ENCODE peak calls at places on chromosomes 5 and 9, in six cellular contexts. U is spleen, H is stomach, A is suprapubic skin, M is HL-60, O is breast epithelium. S is an unnamed sample.

GRCh38 chr9:1951446-1951845 is 63.7 kb upstream of the SMARCA2 start:
- DNase-seq in A (no peak), H (no peak), O (no peak), M (no peak), U (no peak), S (no peak)

GRCh38 chr9:107276966-107277710 is 5.9 kb upstream of the RAD23B start:
- DNase-seq in O (no peak), U (no peak), M (no peak), H (no peak), A (no peak), S (no peak)

GRCh38 chr5:79702606-79703380 is 13.2 kb downstream of the CMYA5 start:
- DNase-seq in A (no peak), M (peak), U (no peak), O (no peak), H (no peak), S (no peak)

GRCh38 chr9:83013261-83013610 is 49.7 kb downstream of the RASEF start:
- DNase-seq in U (no peak), O (no peak), A (no peak), H (no peak), M (no peak), S (no peak)

GRCh38 chr5:175765858-175766257 is 105.5 kb upstream of the CPLX2 start:
- DNase-seq in O (no peak), M (peak), H (no peak), U (no peak), A (no peak), S (no peak)

GRCh38 chr9:89312154-89312616 is 1.2 kb downstream of the CKS2 start:
- DNase-seq in M (no peak), U (no peak), H (no peak), A (no peak), O (no peak), S (no peak)

GRCh38 chr9:134814598-134815215 is 65.9 kb upstream of the FCN2 start:
- DNase-seq in A (no peak), H (no peak), U (no peak), O (no peak), M (no peak), S (no peak)

GRCh38 chr5:157116483-157116954 is 7.7 kb upstream of the HAVCR2 start:
- DNase-seq in A (no peak), O (no peak), H (no peak), M (no peak), U (no peak), S (no peak)

GRCh38 chr9:126295516-126295915 is 31.1 kb upstream of the MVB12B start:
- DNase-seq in A (no peak), H (no peak), O (no peak), U (no peak), M (no peak), S (no peak)

GRCh38 chr5:74155501-74155900 is 485.0 kb downstream of the ENC1 start:
- DNase-seq in H (no peak), O (no peak), A (no peak), M (no peak), U (no peak), S (no peak)

GRCh38 chr5:77518304-77518703 is 26.2 kb upstream of the WDR41 start:
- DNase-seq in U (no peak), O (no peak), M (no peak), A (no peak), H (no peak), S (peak)

GRCh38 chr9:134205636-134206316 is 41.4 kb upstream of the RNU6ATAC start:
- DNase-seq in M (no peak), O (no peak), A (no peak), U (peak), H (no peak), S (no peak)

GRCh38 chr9:76023715-76024195 is 133.3 kb downstream of the PCSK5 start:
- DNase-seq in U (no peak), H (no peak), A (no peak), M (no peak), O (no peak), S (no peak)

GRCh38 chr5:141680751-141681201 is 1.3 kb downstream of the ARAP3 start:
- DNase-seq in O (peak), H (no peak), U (no peak), M (no peak), A (no peak), S (no peak)

GRCh38 chr5:31864015-31864414 is 225.1 kb downstream of the PDZD2 start:
- DNase-seq in A (no peak), O (no peak), H (no peak), U (no peak), M (no peak), S (no peak)

GRCh38 chr9:34206561-34206960 is 27.7 kb downstream of the UBAP1 start:
- DNase-seq in O (no peak), A (no peak), H (no peak), M (no peak), U (no peak), S (no peak)

GRCh38 chr9:137757139-137757538 is 120.4 kb upstream of the CACNA1B start:
- DNase-seq in A (no peak), M (no peak), O (no peak), H (peak), U (no peak), S (no peak)

GRCh38 chr5:83362526-83362925 is 109.0 kb upstream of the VCAN start:
- DNase-seq in M (no peak), H (no peak), O (no peak), U (no peak), A (no peak), S (no peak)

GRCh38 chr5:65986050-65986451 is 59.7 kb downstream of the ERBIN start:
- DNase-seq in U (no peak), H (no peak), A (no peak), M (no peak), O (no peak), S (no peak)

GRCh38 chr5:88820581-88820980 is 62.4 kb downstream of the MEF2C start:
- DNase-seq in U (no peak), H (no peak), A (no peak), O (no peak), M (no peak), S (no peak)
- H3K4me3 ChIP-seq in U (no peak), H (no peak), A (no peak), O (no peak), M (no peak), S (no peak)

DNA sequence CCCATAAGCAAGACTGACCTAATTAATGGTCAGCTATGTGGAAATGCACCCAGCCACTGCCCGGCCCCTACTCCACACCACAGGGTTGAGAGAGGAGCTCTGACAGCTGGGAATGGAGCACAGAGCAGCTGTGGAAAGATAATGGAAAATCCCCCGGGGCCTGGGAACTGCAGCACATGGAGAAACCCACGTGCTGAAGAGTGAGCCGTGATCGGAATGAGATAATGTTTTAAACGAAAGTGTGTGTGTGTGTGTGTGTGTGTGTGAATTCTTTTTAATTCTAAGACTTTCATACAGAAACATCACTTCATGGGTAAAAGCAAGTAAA is 13.1 kb upstream of the SLC12A7 start:
- DNase-seq in U (no peak), H (no peak), A (no peak), O (no peak), M (no peak), S (no peak)
- TF ChIP-seq POLR2AphosphoS5 in U (no peak), H (no peak), A (no peak), O (no peak), M (no peak), S (no peak)

GRCh38 chr5:6721442-6721841 is 8.2 kb downstream of the TENT4A start:
- DNase-seq in M (no peak), H (no peak), O (no peak), A (no peak), U (no peak), S (no peak)
- H3K4me3 ChIP-seq in M (no peak), H (peak), O (peak), A (peak), U (no peak), S (no peak)

GRCh38 chr9:92295827-92296258 is 2.3 kb upstream of the IARS1 start:
- DNase-seq in A (no peak), H (no peak), M (peak), U (no peak), O (no peak), S (no peak)
- TF ChIP-seq POLR2AphosphoS5 in A (no peak), H (no peak), M (no peak), U (no peak), O (no peak), S (no peak)

GRCh38 chr9:38687992-38688391 is 31.9 kb downstream of the FAM240B start:
- DNase-seq in A (no peak), U (no peak), M (no peak), H (no peak), O (no peak), S (no peak)

GRCh38 chr9:38689678-38690077 is 30.3 kb downstream of the FAM240B start:
- DNase-seq in H (no peak), O (no peak), U (no peak), A (no peak), M (no peak), S (peak)

GRCh38 chr9:38686923-38687322 is 33.0 kb downstream of the FAM240B start:
- DNase-seq in O (no peak), M (no peak), H (no peak), A (no peak), U (no peak), S (no peak)

GRCh38 chr9:38685535-38685934 is 34.4 kb downstream of the FAM240B start:
- DNase-seq in M (no peak), H (no peak), A (no peak), O (no peak), U (no peak), S (no peak)

DNA sequence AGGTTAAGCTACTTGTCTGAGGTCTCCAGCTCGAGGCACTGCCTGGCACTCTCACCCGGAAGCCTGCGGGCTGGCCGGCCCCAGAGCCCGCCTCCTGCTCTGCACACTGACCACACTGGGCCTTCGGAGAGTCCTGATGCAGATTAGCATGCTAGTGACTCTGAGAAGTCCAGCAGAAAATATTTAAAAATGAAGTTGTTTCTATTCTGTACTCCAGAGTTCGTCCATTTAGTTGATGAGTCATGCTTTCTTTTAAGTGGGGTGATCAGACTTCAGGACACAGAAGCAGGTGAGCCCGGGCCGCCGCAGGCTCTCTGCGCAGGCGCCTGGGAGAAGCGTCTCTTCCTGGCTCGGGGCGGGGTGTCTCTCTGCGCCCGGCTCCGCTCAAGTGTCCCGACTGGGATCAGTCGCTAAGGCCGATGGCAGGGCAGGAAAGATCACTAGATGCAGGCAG is 32.5 kb downstream of the FAM240B start:
- DNase-seq in A (no peak), H (peak), O (peak), U (peak), M (no peak), S (no peak)
- H3K4me3 ChIP-seq in A (peak), H (peak), O (peak), U (peak), M (no peak), S (peak)

GRCh38 chr9:121972501-121972981 is 120.6 kb downstream of the TTLL11 start:
- DNase-seq in U (no peak), H (peak), A (no peak), M (no peak), O (peak), S (no peak)
- TF ChIP-seq POLR2AphosphoS5 in U (no peak), H (peak), A (no peak), M (no peak), O (no peak), S (no peak)

GRCh38 chr9:112780637-112781036 is 30.1 kb downstream of the SNX30 start:
- DNase-seq in A (no peak), O (no peak), H (no peak), U (no peak), M (no peak), S (no peak)
- H3K4me3 ChIP-seq in A (no peak), O (no peak), H (no peak), U (no peak), M (no peak), S (no peak)

GRCh38 chr5:179874536-179875292 is 16.1 kb upstream of the MRNIP start:
- DNase-seq in A (no peak), H (no peak), O (no peak), U (no peak), M (no peak), S (no peak)
- TF ChIP-seq POLR2AphosphoS5 in A (no peak), H (no peak), O (no peak), U (no peak), M (no peak), S (no peak)

S was measured in SK-N-MC.